ENCODE peak calls at places on chromosome 20, in nine cellular contexts. J is PC-9, V is psoas muscle, E is OCI-LY7, A is cardiac muscle cell, G is dorsolateral prefrontal cortex, W is left ventricle myocardium inferior, C is RWPE1, X is progenitor cell of endocrine pancreas. F is an unnamed sample.

GRCh38 chr20:10596726-10597125 is 77.1 kb downstream of the JAG1 start:
- DNase-seq in C (peak; percentile 45), G (no peak), A (peak; percentile 77), W (no peak), V (no peak), X (no peak), E (no peak), J (no peak), F (peak; percentile 83)

GRCh38 chr20:60780388-60781025 is 471.6 kb upstream of the CDH4 start:
- DNase-seq in W (no peak), J (no peak), E (no peak), G (no peak), C (no peak), X (no peak), V (no peak), A (no peak), F (no peak)

GRCh38 chr20:46563170-46563847 is 12.9 kb upstream of the OCSTAMP start:
- DNase-seq in G (peak; percentile 25), W (no peak), X (no peak), A (peak; percentile 12), V (no peak), C (no peak), J (no peak), E (no peak), F (no peak)

GRCh38 chr20:62533591-62534495 is 58.0 kb upstream of the GATA5 start:
- DNase-seq in G (no peak), C (no peak), E (no peak), V (no peak), W (no peak), A (no peak), J (no peak), X (no peak), F (no peak)

GRCh38 chr20:46814366-46815232 is 80.0 kb upstream of the EYA2 start:
- DNase-seq in G (no peak), C (peak; percentile 97), J (peak; percentile 97), W (no peak), E (no peak), V (no peak), X (no peak), A (peak; percentile 25), F (peak; percentile 93)

GRCh38 chr20:47907031-47907670 is 121.9 kb upstream of the SULF2 start:
- DNase-seq in X (no peak), V (no peak), G (peak; percentile 17), W (no peak), J (no peak), C (no peak), E (no peak), A (no peak), F (no peak)

GRCh38 chr20:20443509-20443908 is 75.6 kb downstream of the INSM1 start:
- DNase-seq in E (no peak), A (no peak), G (no peak), X (no peak), V (no peak), C (no peak), W (no peak), J (no peak), F (no peak)

GRCh38 chr20:1871807-1872455 is 23.3 kb upstream of the SIRPA start:
- DNase-seq in E (no peak), C (no peak), A (no peak), G (no peak), J (no peak), X (no peak), W (no peak), V (no peak), F (peak; percentile 63)

GRCh38 chr20:63009044-63009961 is 2.5 kb upstream of the BHLHE23 start:
- DNase-seq in X (peak; percentile 84), J (peak; percentile 60), G (peak; percentile 65), V (peak; percentile 72), E (peak; percentile 75), C (peak; percentile 96), W (peak; percentile 73), A (peak; percentile 70), F (peak; percentile 61)

GRCh38 chr20:3714092-3714491 is 1.7 kb upstream of the SIGLEC1 start:
- DNase-seq in W (no peak), E (no peak), G (no peak), J (no peak), X (no peak), C (no peak), A (no peak), V (no peak), F (no peak)

GRCh38 chr20:19583532-19584175 is 174.4 kb upstream of the RIN2 start:
- DNase-seq in J (no peak), E (peak; percentile 11), G (peak; percentile 19), W (peak; percentile 68), V (peak; percentile 59), A (peak; percentile 51), C (peak; percentile 52), X (peak; percentile 79), F (peak; percentile 44)

GRCh38 chr20:62488470-62488869 is 12.7 kb upstream of the GATA5 start:
- DNase-seq in G (no peak), C (no peak), V (no peak), W (no peak), E (no peak), A (no peak), J (no peak), X (no peak), F (no peak)

GRCh38 chr20:5222919-5223634 is 93.7 kb downstream of the PROKR2 start:
- DNase-seq in E (peak; percentile 70), G (peak; percentile 63), X (peak; percentile 22), V (peak; percentile 49), J (peak; percentile 53), A (peak; percentile 73), W (peak; percentile 27), C (peak; percentile 63), F (peak; percentile 68)

GRCh38 chr20:17430515-17430914 is 100.7 kb downstream of the BFSP1 start:
- DNase-seq in A (no peak), W (no peak), G (no peak), J (no peak), V (no peak), X (no peak), C (no peak), E (no peak), F (peak; percentile 13)

GRCh38 chr20:61896058-61896961 is 169.4 kb downstream of the TAF4 start:
- DNase-seq in X (peak; percentile 49), V (no peak), J (no peak), E (peak; percentile 50), C (peak; percentile 87), A (peak; percentile 52), G (peak; percentile 51), W (peak; percentile 22), F (peak; percentile 41)

GRCh38 chr20:34110025-34111013 is 1.7 kb downstream of the EIF2S2 start:
- DNase-seq in W (no peak), C (no peak), E (peak; percentile 17), J (no peak), G (no peak), A (peak; percentile 30), V (no peak), X (no peak), F (no peak)

GRCh38 chr20:20426472-20426907 is 58.6 kb downstream of the INSM1 start:
- DNase-seq in G (no peak), X (no peak), W (no peak), A (no peak), J (no peak), C (no peak), V (no peak), E (no peak), F (no peak)

GRCh38 chr20:22404609-22405170 is 179.7 kb downstream of the FOXA2 start:
- DNase-seq in J (no peak), G (no peak), X (no peak), A (peak; percentile 53), C (no peak), W (no peak), V (no peak), E (no peak), F (no peak)

GRCh38 chr20:44841955-44842354 is 31.6 kb upstream of the RIMS4 start:
- DNase-seq in G (no peak), A (no peak), V (no peak), C (no peak), J (no peak), X (no peak), E (no peak), W (no peak), F (no peak)
- TF ChIP-seq CTCF in G (no peak), A (no peak), V (no peak), C (no peak), J (no peak), X (no peak), E (no peak), W (no peak), F (no peak)

GRCh38 chr20:40925829-40926228 is 102.8 kb upstream of the TOP1 start:
- DNase-seq in G (no peak), X (no peak), E (peak; percentile 56), W (no peak), J (no peak), V (no peak), A (no peak), C (no peak), F (no peak)

GRCh38 chr20:40920291-40920690 is 108.3 kb upstream of the TOP1 start:
- DNase-seq in E (no peak), J (no peak), C (no peak), W (no peak), G (no peak), V (no peak), X (no peak), A (no peak), F (no peak)

GRCh38 chr20:40922865-40923264 is 105.8 kb upstream of the TOP1 start:
- DNase-seq in G (no peak), A (no peak), E (no peak), V (no peak), W (no peak), J (no peak), C (no peak), X (no peak), F (no peak)
- TF ChIP-seq CTCF in G (no peak), A (no peak), E (no peak), V (no peak), W (no peak), J (no peak), C (no peak), X (no peak), F (no peak)

DNA sequence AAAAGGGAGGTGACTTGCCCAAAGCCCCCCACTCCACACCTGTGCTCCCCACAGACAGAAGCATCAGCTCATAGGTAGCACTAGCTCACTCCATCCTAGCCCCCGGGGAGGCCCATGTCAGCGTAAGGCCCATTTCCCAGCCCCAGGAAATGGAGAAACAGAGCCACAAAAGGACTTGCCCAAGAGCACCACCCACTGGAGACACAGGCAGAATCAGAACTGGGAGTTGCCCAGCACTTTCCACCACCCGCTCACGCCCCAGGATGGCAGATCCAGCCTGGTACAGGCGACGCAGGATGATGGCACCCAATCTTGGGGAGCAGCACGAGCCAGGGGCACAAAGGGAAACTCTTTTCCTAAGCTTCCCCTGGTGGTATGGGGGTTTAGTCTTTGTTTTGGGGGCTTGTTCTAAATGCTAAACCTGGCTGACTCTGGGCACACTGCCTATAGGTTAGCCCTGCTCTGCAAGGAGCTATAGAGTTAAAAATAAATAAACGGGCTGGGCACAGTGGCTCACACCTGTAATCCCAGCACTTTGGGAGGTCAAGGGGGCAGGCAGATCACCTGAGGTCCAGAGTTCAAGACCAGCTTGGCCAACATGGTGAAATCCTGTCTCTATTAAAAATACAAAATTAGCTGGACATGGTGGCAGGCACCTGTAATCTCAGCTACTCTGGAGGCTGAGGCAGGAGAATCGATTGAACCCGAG is 11.8 kb downstream of the C20orf203 start:
- DNase-seq in G (no peak), X (no peak), V (no peak), A (no peak), J (no peak), E (no peak), C (no peak), W (no peak), F (no peak)
- TF ChIP-seq CTCF in G (no peak), X (no peak), V (no peak), A (no peak), J (no peak), E (peak; percentile 30), C (no peak), W (no peak), F (no peak)

GRCh38 chr20:31568041-31568731 is 36.9 kb upstream of the ID1 start:
- DNase-seq in X (no peak), W (no peak), C (no peak), J (peak; percentile 41), E (no peak), A (no peak), V (no peak), G (no peak), F (peak; percentile 36)
- TF ChIP-seq CTCF in X (no peak), W (no peak), C (no peak), J (no peak), E (no peak), A (no peak), V (no peak), G (no peak), F (no peak)